ENCODE peak calls at places on chromosomes 6 and 20, in seven cellular contexts. L is mammary epithelial cell, X is progenitor cell of endocrine pancreas, D is Right ventricle myocardium superior, V is cardiac muscle cell, H is heart left ventricle, F is spleen. M is an unnamed sample.
A peak's percentile ranks its signal among the peaks of the same experiment; 100 is the strongest.

GRCh38 chr6:7238900-7239589 is 74.0 kb downstream of the SSR1 start:
- DNase-seq in X (peak; percentile 67), F (peak; percentile 94), V (peak; percentile 90), H (peak; percentile 83), D (peak; percentile 94), L (peak; percentile 58), M (peak; percentile 78)

GRCh38 chr20:35598476-35598875 is 17.2 kb upstream of the SPAG4 start:
- DNase-seq in V (no peak), X (no peak), L (no peak), F (peak; percentile 22), D (no peak), H (no peak), M (peak; percentile 57)

GRCh38 chr20:22672191-22672590 is 87.8 kb upstream of the FOXA2 start:
- DNase-seq in L (no peak), X (no peak), D (no peak), F (no peak), H (no peak), V (no peak), M (no peak)

GRCh38 chr20:32664352-32665159 is 9.2 kb downstream of the C20orf203 start:
- DNase-seq in F (no peak), X (no peak), L (no peak), V (no peak), D (no peak), H (no peak), M (peak; percentile 76)

GRCh38 chr6:159693894-159694545 is 979 bp upstream of the SOD2 start:
- DNase-seq in D (no peak), V (peak; percentile 18), H (peak; percentile 65), L (no peak), F (no peak), X (no peak), M (peak; percentile 73)

GRCh38 chr6:133705731-133706130 is 183.2 kb upstream of the TCF21 start:
- DNase-seq in D (no peak), L (peak; percentile 48), F (no peak), V (no peak), H (no peak), X (no peak), M (no peak)

GRCh38 chr6:80376411-80376810 is 269.9 kb downstream of the BCKDHB start:
- DNase-seq in X (no peak), H (no peak), L (no peak), D (no peak), F (no peak), V (no peak), M (no peak)

GRCh38 chr20:4444404-4444803 is 277.3 kb upstream of the PRND start:
- DNase-seq in H (no peak), D (no peak), V (no peak), L (peak; percentile 92), F (no peak), X (no peak), M (no peak)

GRCh38 chr6:33018904-33019303 is 9.5 kb upstream of the HLA-DOA start:
- DNase-seq in L (no peak), X (no peak), V (no peak), H (peak; percentile 82), D (peak; percentile 68), F (peak; percentile 91), M (no peak)

GRCh38 chr6:44906761-44907160 is 421.4 kb upstream of the RUNX2 start:
- DNase-seq in V (no peak), F (no peak), D (no peak), H (no peak), X (no peak), L (no peak), M (no peak)

GRCh38 chr6:54419885-54420284 is 111.6 kb downstream of the TINAG start:
- DNase-seq in H (no peak), X (no peak), L (peak; percentile 91), D (no peak), F (no peak), V (no peak), M (no peak)

GRCh38 chr6:54805077-54805476 is 41.5 kb upstream of the FAM83B start:
- DNase-seq in H (no peak), L (no peak), D (no peak), F (no peak), X (no peak), V (peak; percentile 20), M (no peak)

GRCh38 chr6:136784910-136785746 is 7.1 kb downstream of the MAP3K5 start:
- DNase-seq in V (no peak), X (no peak), H (peak; percentile 49), F (peak; percentile 91), L (no peak), D (peak; percentile 74), M (no peak)

GRCh38 chr6:77511860-77512259 is 48.6 kb upstream of the HTR1B start:
- DNase-seq in V (no peak), D (no peak), X (no peak), L (peak; percentile 19), F (no peak), H (no peak), M (no peak)

GRCh38 chr6:15473741-15474161 is 189.1 kb downstream of the DTNBP1 start:
- DNase-seq in D (no peak), H (peak; percentile 50), L (peak; percentile 64), F (no peak), X (no peak), V (no peak), M (no peak)

GRCh38 chr6:31901415-31901952 is 402 bp downstream of the ZBTB12 start:
- DNase-seq in V (peak; percentile 56), X (peak; percentile 34), L (no peak), H (peak; percentile 67), D (peak; percentile 73), F (peak; percentile 91), M (no peak)

GRCh38 chr20:694496-694895 is 18.9 kb upstream of the SCRT2 start:
- DNase-seq in H (no peak), D (no peak), F (peak; percentile 19), V (no peak), L (no peak), X (no peak), M (no peak)

GRCh38 chr6:152313542-152314482 is 323.4 kb downstream of the SYNE1 start:
- DNase-seq in V (peak; percentile 78), F (no peak), X (no peak), D (no peak), L (peak; percentile 21), H (no peak), M (no peak)

GRCh38 chr6:82461536-82461935 is 97.9 kb downstream of the TPBG start:
- DNase-seq in V (no peak), X (no peak), D (no peak), F (no peak), L (no peak), H (no peak), M (no peak)

GRCh38 chr6:37818536-37819176 is 871 bp upstream of the ZFAND3 start:
- DNase-seq in L (peak; percentile 93), X (peak; percentile 84), V (peak; percentile 96), H (peak; percentile 97), F (peak; percentile 99), D (peak; percentile 98), M (peak; percentile 93)

GRCh38 chr20:25021336-25021735 is 28.8 kb upstream of the APMAP start:
- DNase-seq in D (no peak), L (no peak), H (peak; percentile 17), X (no peak), V (no peak), F (no peak), M (peak; percentile 21)

GRCh38 chr6:167244064-167244949 is 46.8 kb upstream of the UNC93A start:
- DNase-seq in H (no peak), V (no peak), L (no peak), F (no peak), D (no peak), X (no peak), M (no peak)

GRCh38 chr6:165615629-165616028 is 47.4 kb downstream of the PDE10A start:
- DNase-seq in L (no peak), F (no peak), D (no peak), V (no peak), X (no peak), H (peak; percentile 31), M (no peak)